ENCODE peak calls at places on chromosomes 16 and 17, in six cellular contexts. W is Panc1, I is left lung, B is ovary, S is body of pancreas, J is brain microvascular endothelial cell. O is an unnamed sample.

GRCh38 chr17:67829331-67829730 is 4.0 kb downstream of the BPTF start:
- DNase-seq in W (no peak), I (no peak), B (no peak), S (no peak), J (no peak), O (no peak)

GRCh38 chr16:1800703-1801102 is 7.2 kb upstream of the IGFALS start:
- DNase-seq in W (no peak), I (no peak), B (no peak), S (no peak), J (no peak), O (no peak)

GRCh38 chr17:35449371-35449931 is 885 bp upstream of the SLFN13 start:
- DNase-seq in W (no peak), I (peak), B (no peak), S (peak), J (no peak), O (no peak)

GRCh38 chr16:56606071-56606687 is 2.2 kb upstream of the MT2A start:
- DNase-seq in W (no peak), I (no peak), B (peak), S (peak), J (peak), O (no peak)

GRCh38 chr16:29662729-29663019 is 373 bp upstream of the SPN start:
- DNase-seq in W (no peak), I (no peak), B (no peak), S (no peak), J (no peak), O (no peak)

GRCh38 chr17:83052241-83052564 is 27.2 kb upstream of the METRNL start:
- DNase-seq in W (no peak), I (no peak), B (no peak), S (no peak), J (no peak), O (no peak)

GRCh38 chr16:9154576-9155410 is 63.3 kb downstream of the HAPSTR1 start:
- DNase-seq in W (no peak), I (no peak), B (no peak), S (no peak), J (no peak), O (no peak)

GRCh38 chr17:59149841-59150511 is 5.0 kb downstream of the SKA2 start:
- DNase-seq in W (no peak), I (no peak), B (no peak), S (no peak), J (no peak), O (no peak)

GRCh38 chr17:68450391-68450790 is 6.9 kb downstream of the WIPI1 start:
- DNase-seq in W (no peak), I (no peak), B (no peak), S (no peak), J (no peak), O (no peak)

GRCh38 chr17:6041261-6041660 is 28.9 kb upstream of the WSCD1 start:
- DNase-seq in W (no peak), I (no peak), B (no peak), S (no peak), J (no peak), O (no peak)

GRCh38 chr17:36921131-36921851 is 16.0 kb upstream of the LHX1 start:
- DNase-seq in W (peak), I (no peak), B (no peak), S (no peak), J (no peak), O (peak)

GRCh38 chr16:11389631-11390565 is 44.6 kb downstream of the RMI2 start:
- DNase-seq in W (no peak), I (no peak), B (no peak), S (no peak), J (no peak), O (no peak)

GRCh38 chr17:78316867-78317816 is 42.7 kb downstream of the SOCS3 start:
- DNase-seq in W (no peak), I (peak), B (no peak), S (peak), J (no peak), O (peak)

GRCh38 chr16:57069053-57069452 is 23.3 kb upstream of the CPNE2 start:
- DNase-seq in W (no peak), I (no peak), B (no peak), S (no peak), J (no peak), O (no peak)

GRCh38 chr17:55149485-55149884 is 115.3 kb upstream of the HLF start:
- DNase-seq in W (no peak), I (no peak), B (no peak), S (peak), J (no peak), O (no peak)

GRCh38 chr17:77632619-77633018 is 325.9 kb upstream of the TNRC6C start:
- DNase-seq in W (no peak), I (no peak), B (no peak), S (no peak), J (no peak), O (no peak)

GRCh38 chr16:48102083-48103008 is 53.4 kb downstream of the ABCC12 start:
- DNase-seq in W (no peak), I (no peak), B (no peak), S (no peak), J (no peak), O (no peak)

GRCh38 chr17:17227608-17228520 is 9.1 kb downstream of the FLCN start:
- DNase-seq in W (no peak), I (no peak), B (no peak), S (peak), J (no peak), O (no peak)

GRCh38 chr17:15269087-15269486 is 4.0 kb upstream of the PMP22 start:
- DNase-seq in W (no peak), I (no peak), B (no peak), S (no peak), J (no peak), O (no peak)

GRCh38 chr16:35144212-35144932 is 1685.0 kb downstream of the TP53TG3F start:
- DNase-seq in W (no peak), I (no peak), B (no peak), S (no peak), J (no peak), O (no peak)

GRCh38 chr17:68497885-68498319 is 14.3 kb upstream of the PRKAR1A start:
- DNase-seq in W (no peak), I (no peak), B (no peak), S (peak), J (no peak), O (no peak)

GRCh38 chr16:85296859-85297698 is 184.8 kb upstream of the CIBAR2 start:
- DNase-seq in W (no peak), I (no peak), B (no peak), S (peak), J (no peak), O (no peak)

GRCh38 chr17:48310748-48311213 is 119.2 kb downstream of the SKAP1 start:
- DNase-seq in W (no peak), I (no peak), B (no peak), S (no peak), J (no peak), O (no peak)

GRCh38 chr17:74116087-74116717 is 87.3 kb upstream of the RPL38 start:
- DNase-seq in W (no peak), I (no peak), B (no peak), S (no peak), J (no peak), O (no peak)

GRCh38 chr17:70588003-70588402 is 418.7 kb downstream of the KCNJ2 start:
- DNase-seq in W (no peak), I (no peak), B (no peak), S (no peak), J (no peak), O (no peak)

GRCh38 chr17:75096082-75096625 is 8.4 kb downstream of the SLC16A5 start:
- DNase-seq in W (peak), I (peak), B (no peak), S (peak), J (peak), O (no peak)

GRCh38 chr17:74873874-74874614 is 1.2 kb upstream of the FDXR start:
- DNase-seq in W (no peak), I (no peak), B (no peak), S (no peak), J (no peak), O (no peak)

GRCh38 chr17:17837966-17838962 is 1.5 kb upstream of the SREBF1 start:
- DNase-seq in W (no peak), I (peak), B (peak), S (peak), J (no peak), O (no peak)

GRCh38 chr16:64711596-64711995 is 410.3 kb downstream of the CDH11 start:
- DNase-seq in W (no peak), I (no peak), B (no peak), S (no peak), J (no peak), O (no peak)
- H3K4me3 ChIP-seq in W (no peak), I (no peak), B (no peak), S (no peak), J (no peak), O (no peak)

GRCh38 chr17:32515677-32516383 is 29.0 kb downstream of the CDK5R1 start:
- DNase-seq in W (no peak), I (no peak), B (no peak), S (no peak), J (no peak), O (no peak)
- TF ChIP-seq CTCF in W (no peak), I (no peak), B (no peak), S (no peak), J (no peak), O (no peak)

DNA sequence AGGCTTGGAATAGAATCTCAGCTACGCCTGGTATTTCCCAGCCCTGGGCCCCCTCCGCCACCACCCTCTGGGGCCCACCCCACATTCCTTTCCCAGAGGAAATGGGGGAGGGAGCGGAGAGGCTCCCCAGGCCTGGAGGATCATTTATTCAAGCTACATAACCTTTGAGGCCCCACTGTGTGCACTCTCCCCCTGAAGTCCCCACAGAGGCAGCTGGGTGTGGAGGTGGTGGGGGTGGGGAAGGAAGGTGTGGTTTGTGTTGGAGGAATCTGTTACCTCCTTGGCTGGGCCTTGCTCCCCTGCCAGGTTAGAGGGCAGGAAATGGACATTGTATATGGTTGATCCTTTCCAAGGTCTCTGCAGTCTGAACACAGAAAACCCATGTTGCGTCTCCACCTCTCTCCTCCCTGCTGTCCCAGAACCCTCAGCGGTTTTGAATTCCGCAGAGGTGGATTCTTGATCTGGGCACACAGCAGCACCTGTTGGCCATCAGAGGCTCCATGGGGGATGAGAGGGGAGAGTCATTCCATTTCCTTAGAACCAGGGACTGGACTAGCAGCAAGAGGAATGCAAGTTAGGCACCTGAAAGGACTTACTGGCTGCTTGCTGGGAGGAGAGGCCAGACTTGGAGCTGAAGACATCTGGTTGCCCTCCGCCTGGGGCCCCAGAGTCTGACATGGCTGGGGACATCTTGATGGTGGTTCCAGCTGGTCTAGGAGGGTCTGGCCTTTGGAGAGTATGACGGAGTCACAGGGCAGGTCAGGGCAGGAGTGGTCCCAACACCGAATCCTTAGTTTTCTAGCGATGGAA is 23.0 kb downstream of the ARHGAP23 start:
- DNase-seq in W (no peak), I (no peak), B (no peak), S (no peak), J (peak), O (no peak)
- H3K4me3 ChIP-seq in W (no peak), I (peak), B (no peak), S (no peak), J (peak), O (no peak)

DNA sequence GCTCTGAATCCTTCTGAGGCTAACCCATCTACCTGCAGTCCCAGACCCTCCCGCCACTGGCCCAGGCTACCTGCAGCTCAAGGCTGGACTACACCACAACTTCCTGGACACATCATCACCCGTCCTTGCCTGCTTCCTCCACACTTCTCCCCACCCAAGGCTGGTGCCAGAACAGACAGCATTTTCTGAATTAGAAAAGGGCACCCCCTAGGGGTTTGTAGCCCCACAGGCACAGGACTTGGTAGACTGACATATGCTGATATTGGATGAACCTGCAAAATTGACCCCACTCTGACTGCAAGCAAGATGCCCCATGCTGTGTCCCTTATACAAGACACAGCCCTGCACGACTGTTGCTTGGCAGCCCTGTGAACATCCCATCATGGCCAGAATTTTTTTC is 271.5 kb upstream of the C16orf82 start:
- DNase-seq in W (no peak), I (no peak), B (no peak), S (no peak), J (no peak), O (no peak)
- TF ChIP-seq CTCF in W (no peak), I (no peak), B (no peak), S (no peak), J (no peak), O (no peak)

DNA sequence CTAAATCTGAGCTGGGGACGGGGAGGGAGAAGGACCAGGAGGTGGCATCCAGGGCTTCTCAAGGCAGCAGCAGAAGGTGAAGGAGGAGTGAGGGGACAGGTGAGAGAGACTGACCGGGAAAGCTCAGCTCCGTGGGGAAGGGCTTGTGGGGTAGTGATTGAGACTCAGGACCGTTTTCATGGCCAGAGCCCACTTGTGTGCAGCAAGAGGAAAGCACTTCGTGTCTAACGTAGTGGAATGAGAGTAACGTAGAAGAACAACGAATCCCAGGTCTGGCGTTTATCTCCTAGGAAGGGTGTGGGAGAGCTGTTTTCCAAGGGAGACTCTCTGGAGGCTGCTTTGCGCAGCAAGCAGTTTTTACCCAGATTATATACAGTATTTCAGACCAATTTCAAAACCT is 1.3 kb upstream of the CDH3 start:
- DNase-seq in W (no peak), I (no peak), B (peak), S (no peak), J (no peak), O (no peak)
- H3K4me3 ChIP-seq in W (no peak), I (no peak), B (peak), S (no peak), J (no peak), O (no peak)

GRCh38 chr17:29393451-29393850 is 3.3 kb downstream of the TAOK1 start:
- DNase-seq in W (no peak), I (no peak), B (no peak), S (no peak), J (no peak), O (no peak)
- TF ChIP-seq CTCF in W (no peak), I (no peak), B (no peak), S (no peak), J (no peak), O (no peak)

GRCh38 chr16:694187-694862 is 4.1 kb upstream of the WDR24 start:
- DNase-seq in W (no peak), I (no peak), B (no peak), S (no peak), J (no peak), O (no peak)

GRCh38 chr16:692356-693108 is 2.3 kb upstream of the WDR24 start:
- DNase-seq in W (no peak), I (no peak), B (no peak), S (no peak), J (no peak), O (no peak)

GRCh38 chr16:693364-693763 is 3.2 kb upstream of the WDR24 start:
- DNase-seq in W (no peak), I (no peak), B (no peak), S (no peak), J (no peak), O (no peak)

GRCh38 chr16:694863-695354 is 4.7 kb upstream of the WDR24 start:
- DNase-seq in W (no peak), I (no peak), B (no peak), S (no peak), J (no peak), O (no peak)

DNA sequence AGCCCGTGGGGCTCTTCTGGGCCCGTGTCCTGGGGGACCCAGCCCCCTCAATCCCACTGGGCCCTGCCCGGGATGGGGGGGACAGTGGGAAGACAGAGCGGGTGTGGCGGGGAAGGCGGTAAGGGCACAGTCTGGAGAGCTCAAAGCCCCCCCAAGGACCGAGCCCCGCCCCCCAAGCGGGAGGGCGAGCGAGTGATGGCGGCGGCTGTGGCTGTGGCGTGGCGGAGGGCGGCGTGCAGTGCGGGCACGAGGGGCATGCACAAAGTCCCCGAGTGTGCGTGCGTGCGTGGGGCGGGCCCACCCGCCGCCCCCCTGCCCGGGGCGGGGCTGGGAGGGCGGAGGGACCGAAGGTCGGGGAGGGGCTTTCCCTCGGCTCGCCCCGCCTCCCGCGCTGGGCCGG is 3.6 kb upstream of the WDR24 start:
- DNase-seq in W (no peak), I (no peak), B (no peak), S (no peak), J (no peak), O (no peak)
- H3K4me3 ChIP-seq in W (no peak), I (no peak), B (no peak), S (no peak), J (no peak), O (no peak)

DNA sequence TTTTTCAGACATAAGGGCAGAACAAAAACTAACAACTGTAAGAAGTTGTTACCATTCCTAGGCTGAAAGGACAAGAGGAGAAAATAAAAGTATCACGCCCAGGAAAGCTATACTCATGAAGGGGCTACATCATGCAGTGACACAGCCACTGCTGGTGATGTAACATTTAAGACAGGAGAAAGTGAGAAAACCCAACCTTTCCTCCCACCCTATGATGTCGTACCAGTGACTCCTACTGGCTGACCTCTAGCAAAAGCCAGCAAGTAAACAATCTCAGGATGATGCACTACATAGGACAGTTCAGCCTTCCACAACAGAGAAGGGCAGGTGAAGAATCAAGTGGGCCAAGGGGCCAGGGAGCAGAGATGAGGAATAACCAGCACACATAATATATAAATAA is 14.0 kb upstream of the OR1E2 start:
- DNase-seq in W (no peak), I (no peak), B (no peak), S (no peak), J (no peak), O (no peak)
- TF ChIP-seq CTCF in W (peak), I (no peak), B (no peak), S (no peak), J (peak), O (peak)

DNA sequence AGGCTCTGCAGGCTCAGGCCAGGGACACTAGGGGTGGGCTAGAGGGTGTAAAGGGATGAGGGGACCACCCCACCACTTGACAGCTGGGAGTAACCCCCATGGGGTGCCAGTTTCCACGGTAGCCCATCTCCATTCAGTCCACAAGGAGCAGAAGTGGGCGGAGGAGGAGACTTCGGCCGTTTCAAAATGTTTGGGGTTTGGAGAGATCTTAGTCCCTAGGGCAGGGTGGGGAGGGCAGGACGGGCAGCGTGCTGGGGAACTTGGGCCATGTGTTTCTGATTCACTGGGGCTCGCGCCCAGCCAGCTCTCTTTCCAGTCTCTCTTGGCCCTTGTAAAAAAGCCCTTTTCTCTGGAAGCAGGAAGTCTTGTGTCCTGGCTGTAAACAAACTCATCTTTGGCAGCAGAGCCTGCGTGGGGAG is 8.3 kb downstream of the CYGB start:
- DNase-seq in W (no peak), I (peak), B (peak), S (peak), J (peak), O (no peak)
- H3K4me3 ChIP-seq in W (no peak), I (no peak), B (no peak), S (no peak), J (no peak), O (no peak)

O was measured in epithelial cell of proximal tubule.